ENCODE peak calls at places on chromosomes 16 and 17, in four cellular contexts. K, X, H and D are unnamed samples. For H3K9me3, the result is how much of the 10 kb centered on the place peaks cover.

GRCh38 chr17:6365187-6365943 is 69.6 kb downstream of the AIPL1 start:
- DNase-seq in K (no peak), X (no peak), H (no peak), D (no peak)

GRCh38 chr16:76318565-76318964 is 41.4 kb downstream of the CNTNAP4 start:
- DNase-seq in K (no peak), X (no peak), H (no peak), D (no peak)

GRCh38 chr16:65098916-65099315 is 22.9 kb downstream of the CDH11 start:
- DNase-seq in K (no peak), X (no peak), H (no peak), D (no peak)

GRCh38 chr16:23595951-23596720 is at the start of gene NDUFAB1:
- DNase-seq in K (peak), X (peak), H (peak), D (peak)

GRCh38 chr17:59287452-59287851 is 44.0 kb upstream of the YPEL2 start:
- DNase-seq in K (peak), X (no peak), H (no peak), D (no peak)

GRCh38 chr16:50842589-50842988 is 100.7 kb downstream of the CYLD start:
- DNase-seq in K (no peak), X (no peak), H (no peak), D (no peak)

GRCh38 chr17:31524926-31525800 is 133.7 kb downstream of the RAB11FIP4 start:
- DNase-seq in K (peak), X (peak), H (peak), D (peak)

GRCh38 chr17:16003841-16004240 is 4.2 kb downstream of the TTC19 start:
- DNase-seq in K (no peak), X (no peak), H (peak), D (no peak)

GRCh38 chr17:14061666-14062560 is 7.4 kb upstream of the COX10 start:
- DNase-seq in K (peak), X (no peak), H (no peak), D (no peak)

GRCh38 chr17:31677036-31677435 is 182.0 kb downstream of the COPRS start:
- DNase-seq in K (no peak), X (no peak), H (no peak), D (no peak)

GRCh38 chr16:3872216-3872895 is 8.2 kb downstream of the CREBBP start:
- DNase-seq in K (no peak), X (no peak), H (no peak), D (no peak)

GRCh38 chr17:59706900-59707181 is 389 bp downstream of the PTRH2 start:
- DNase-seq in K (no peak), X (no peak), H (no peak), D (no peak)

GRCh38 chr16:49181812-49182211 is 99.8 kb downstream of the CBLN1 start:
- DNase-seq in K (no peak), X (no peak), H (no peak), D (no peak)

GRCh38 chr16:72837846-72838661 is 209.9 kb downstream of the ZFHX3 start:
- DNase-seq in K (no peak), X (no peak), H (no peak), D (no peak)

GRCh38 chr17:17070931-17071330 is 28.7 kb downstream of the MPRIP start:
- DNase-seq in K (no peak), X (no peak), H (no peak), D (no peak)

GRCh38 chr16:55568151-55568693 is 1.7 kb downstream of the CAPNS2 start:
- DNase-seq in K (no peak), X (no peak), H (no peak), D (no peak)

GRCh38 chr16:69561901-69562300 is 3.9 kb upstream of the NFAT5 start:
- DNase-seq in K (no peak), X (no peak), H (no peak), D (no peak)

GRCh38 chr17:79628861-79629547 is 18.2 kb upstream of the RBFOX3 start:
- DNase-seq in K (peak), X (no peak), H (peak), D (no peak)

GRCh38 chr17:76751416-76751993 is 13.6 kb downstream of the MFSD11 start:
- DNase-seq in K (no peak), X (no peak), H (no peak), D (no peak)

GRCh38 chr16:50489187-50489586 is 59.0 kb upstream of the NKD1 start:
- DNase-seq in K (no peak), X (no peak), H (no peak), D (no peak)

GRCh38 chr17:32253117-32253611 is 12.5 kb upstream of the RHBDL3 start:
- DNase-seq in K (peak), X (peak), H (peak), D (no peak)

GRCh38 chr16:28149016-28149888 is 62.5 kb downstream of the XPO6 start:
- DNase-seq in K (no peak), X (peak), H (no peak), D (no peak)

GRCh38 chr17:68013385-68013784 is 17.1 kb upstream of the C17orf58 start:
- DNase-seq in K (no peak), X (no peak), H (no peak), D (no peak)

GRCh38 chr17:41615454-41615853 is 2.9 kb upstream of the KRT16 start:
- DNase-seq in K (no peak), X (no peak), H (no peak), D (no peak)

GRCh38 chr16:67068212-67068753 is 39.3 kb downstream of the CBFB start:
- DNase-seq in K (no peak), X (no peak), H (no peak), D (no peak)

GRCh38 chr16:11354733-11355574 is 9.7 kb downstream of the RMI2 start:
- DNase-seq in K (no peak), X (peak), H (no peak), D (no peak)

GRCh38 chr16:34803683-34804416 is 1344.4 kb downstream of the TP53TG3F start:
- DNase-seq in K (no peak), X (peak), H (no peak), D (no peak)

GRCh38 chr17:78572277-78573205 is 4.7 kb downstream of the DNAH17 start:
- DNase-seq in K (no peak), X (no peak), H (no peak), D (no peak)

GRCh38 chr16:50272111-50272571 is 5.8 kb downstream of the ADCY7 start:
- DNase-seq in K (no peak), X (no peak), H (no peak), D (no peak)

GRCh38 chr17:81832608-81833159 is 407 bp downstream of the MCRIP1 start:
- DNase-seq in K (no peak), X (no peak), H (no peak), D (no peak)

GRCh38 chr17:75783069-75783783 is 1.4 kb upstream of the UNK start:
- DNase-seq in K (no peak), X (no peak), H (no peak), D (no peak)

GRCh38 chr16:17301184-17301583 is 169.6 kb downstream of the XYLT1 start:
- DNase-seq in K (no peak), X (no peak), H (no peak), D (no peak)

GRCh38 chr16:17303101-17303500 is 167.7 kb downstream of the XYLT1 start:
- DNase-seq in K (no peak), X (no peak), H (no peak), D (no peak)

GRCh38 chr16:17301593-17302135 is 169.1 kb downstream of the XYLT1 start:
- DNase-seq in K (no peak), X (no peak), H (no peak), D (no peak)

GRCh38 chr16:17302620-17303019 is 168.1 kb downstream of the XYLT1 start:
- DNase-seq in K (no peak), X (no peak), H (no peak), D (no peak)

DNA sequence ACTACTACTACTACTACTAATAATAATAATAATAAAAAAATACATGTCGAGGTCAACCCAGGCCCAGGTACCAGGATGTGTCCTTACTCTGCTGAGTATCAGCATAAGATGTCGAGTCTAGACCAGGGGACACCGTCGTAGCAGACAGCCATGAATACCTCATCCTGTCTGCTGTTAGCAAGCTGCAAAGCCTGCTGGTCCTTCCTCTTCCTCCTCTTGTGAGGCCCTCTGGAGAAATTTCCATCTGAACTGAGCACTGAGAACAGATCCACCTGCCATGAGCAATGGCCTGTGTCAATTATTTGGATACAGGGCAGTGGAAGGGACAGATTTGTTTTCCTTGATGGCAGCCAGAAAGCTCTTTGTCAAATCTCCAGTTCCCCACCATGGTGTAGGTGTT is 168.5 kb downstream of the XYLT1 start:
- DNase-seq in K (no peak), X (no peak), H (no peak), D (no peak)
- H3K4me3 ChIP-seq in K (no peak), X (no peak), H (no peak), D (no peak)

GRCh38 chr16:82020051-82020450 is 8.8 kb upstream of the SDR42E1 start:
- DNase-seq in K (no peak), X (no peak), H (no peak), D (no peak)
- H3K9me3 ChIP-seq in K (under half), X (under half), H (under half), D (under half)

GRCh38 chr17:29613856-29614255 is 8.9 kb downstream of the CORO6 start:
- DNase-seq in K (peak), X (no peak), H (no peak), D (no peak)

GRCh38 chr17:29614345-29615047 is 8.2 kb downstream of the CORO6 start:
- DNase-seq in K (no peak), X (no peak), H (no peak), D (no peak)

GRCh38 chr17:29612404-29613370 is 10.0 kb downstream of the CORO6 start:
- DNase-seq in K (no peak), X (no peak), H (no peak), D (no peak)

GRCh38 chr17:29612094-29612403 is 10.7 kb downstream of the CORO6 start:
- DNase-seq in K (no peak), X (no peak), H (no peak), D (no peak)

DNA sequence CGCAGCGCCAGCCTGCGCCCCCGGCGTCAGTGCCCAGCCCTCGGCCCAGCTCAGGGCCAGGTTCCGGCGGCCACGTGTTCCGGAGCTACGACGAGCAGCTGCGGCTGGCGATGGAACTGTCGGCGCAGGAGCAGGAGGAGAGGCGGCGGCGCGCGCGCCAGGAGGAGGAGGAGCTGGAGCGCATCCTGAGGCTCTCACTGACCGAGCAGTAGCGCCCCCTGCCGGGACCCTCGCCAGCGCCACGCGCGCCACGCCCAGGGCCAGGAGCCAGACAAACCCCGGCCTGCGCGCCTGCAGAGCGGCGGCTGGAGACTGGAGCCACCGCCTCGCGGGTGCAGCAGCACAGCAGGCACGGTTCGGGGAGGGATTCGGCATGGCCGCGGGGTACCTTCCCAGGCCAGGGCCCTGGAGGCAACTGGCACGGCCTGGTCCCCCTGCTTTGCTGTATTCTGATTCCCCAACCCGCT is 9.3 kb downstream of the CORO6 start:
- DNase-seq in K (peak), X (peak), H (peak), D (peak)
- TF ChIP-seq CTCF in K (peak), X (peak), H (peak), D (peak)

DNA sequence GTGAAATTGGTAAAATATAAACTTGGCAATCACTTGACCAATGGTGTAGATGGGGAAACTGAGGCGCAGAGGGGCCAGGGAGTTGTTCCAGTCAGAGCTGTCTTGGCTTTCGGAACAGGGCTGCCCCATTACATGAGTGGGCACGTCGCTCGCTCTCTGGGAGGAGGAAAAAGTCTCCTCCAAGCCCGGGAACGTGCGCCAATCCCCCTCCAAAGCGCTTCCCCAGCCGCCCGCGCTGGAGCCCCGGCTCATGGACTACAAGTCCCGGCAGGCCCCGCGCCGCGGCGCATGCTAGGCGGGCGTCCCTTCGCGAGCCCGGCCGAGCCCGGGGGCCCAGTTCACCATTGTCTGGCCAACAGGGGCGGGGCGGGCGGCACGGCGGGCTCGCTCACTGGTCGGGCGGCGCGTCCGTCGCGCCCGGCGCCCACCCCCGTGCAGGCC is 294 bp upstream of the LLGL1 start:
- DNase-seq in K (peak), X (peak), H (peak), D (peak)
- H3K4me3 ChIP-seq in K (no peak), X (peak), H (peak), D (peak)

DNA sequence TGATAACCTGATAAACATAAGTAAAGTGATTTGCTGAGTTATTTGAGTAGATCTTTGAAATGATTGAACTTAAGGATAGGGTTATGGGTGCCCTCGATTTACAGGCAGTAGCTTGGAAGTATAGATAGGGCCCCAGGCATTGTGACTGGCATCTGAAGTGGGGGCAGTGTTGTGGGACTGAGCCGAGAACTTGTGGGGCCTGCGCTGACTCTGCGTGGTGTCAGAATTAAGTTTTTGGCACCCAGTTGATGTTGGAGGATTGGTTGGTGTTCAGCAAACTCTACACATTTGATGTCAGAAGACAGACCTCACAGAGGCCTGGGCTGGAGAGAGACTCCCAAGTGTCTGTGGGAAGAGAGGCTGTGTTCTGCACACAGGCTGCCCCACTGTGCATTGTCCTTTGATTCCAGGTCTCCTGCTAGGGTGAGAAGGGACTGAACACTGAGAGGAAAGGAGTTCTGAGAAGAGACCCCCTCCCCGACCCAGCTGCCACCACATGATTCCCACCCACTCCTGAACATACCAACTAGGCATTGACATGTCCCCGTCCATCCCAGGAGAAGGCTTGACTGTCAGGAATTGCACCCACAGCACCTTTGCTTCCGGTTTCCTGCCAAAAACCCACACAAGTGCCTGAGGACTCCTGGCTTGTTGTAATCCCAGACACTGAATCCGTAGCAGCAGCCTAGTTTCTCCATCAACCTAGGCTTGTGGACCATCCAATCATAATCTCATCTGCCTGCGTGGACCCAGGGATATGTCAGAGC is 4.5 kb downstream of the ZNF267 start:
- DNase-seq in K (no peak), X (no peak), H (no peak), D (no peak)
- H3K9me3 ChIP-seq in K (under half), X (under half), H (under half), D (under half)

DNA sequence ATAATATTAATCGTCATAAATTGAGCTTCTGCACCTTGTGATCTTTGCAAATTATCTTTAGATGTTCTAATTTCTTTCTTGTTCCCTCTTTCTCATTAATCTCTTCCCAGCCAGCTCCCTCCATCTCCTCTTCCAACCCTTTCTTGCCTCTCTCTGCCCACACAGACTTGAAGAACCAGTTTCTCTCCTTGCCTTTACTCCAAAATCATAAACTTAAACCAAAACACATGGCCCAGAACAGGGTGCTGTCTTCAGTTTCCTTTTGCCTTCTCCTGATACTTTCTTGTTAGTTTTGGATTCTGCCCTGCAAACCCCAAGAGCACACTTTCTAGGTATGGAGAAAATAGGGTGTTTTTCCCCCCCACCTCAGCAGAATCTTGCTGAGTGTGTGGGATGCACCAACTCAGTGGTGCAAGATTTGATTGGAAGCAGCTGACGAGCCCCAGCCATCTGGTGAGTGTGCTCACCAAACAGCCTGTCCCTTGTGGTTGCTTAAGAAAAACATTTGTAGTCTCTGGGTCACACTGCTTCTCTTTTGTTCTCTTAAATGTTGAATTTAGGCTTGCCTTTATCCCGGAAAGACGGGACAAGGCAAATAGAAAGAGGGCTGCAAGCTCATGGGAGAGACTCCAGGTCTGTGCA is 175.8 kb upstream of the MAF start:
- DNase-seq in K (no peak), X (no peak), H (peak), D (no peak)
- TF ChIP-seq CTCF in K (no peak), X (no peak), H (no peak), D (no peak)

GRCh38 chr17:29722411-29723198 is 99.9 kb upstream of the CORO6 start:
- DNase-seq in K (peak), X (peak), H (peak), D (no peak)
- H3K4me3 ChIP-seq in K (no peak), X (peak), H (peak), D (no peak)